ENCODE peak calls at places on chromosomes 2 and 18, in four cellular contexts. One of them, this sample, is unnamed. For H3K4me1, the result is how much of the 10 kb centered on the place peaks cover.

GRCh38 chr2:240355962-240356361 is 79.5 kb upstream of the GPC1 start:
- DNase-seq in GM23248: no peak
- DNase-seq in neuronal stem cell: no peak
- DNase-seq in A549: no peak
- DNase-seq in this sample: no peak

GRCh38 chr2:215772003-215772402 is 241.3 kb downstream of the MREG start:
- DNase-seq in neuronal stem cell: no peak
- DNase-seq in A549: peak
- DNase-seq in GM23248: peak
- DNase-seq in this sample: no peak

GRCh38 chr2:135685361-135685760 is 56.3 kb upstream of the UBXN4 start:
- DNase-seq in neuronal stem cell: no peak
- DNase-seq in A549: no peak
- DNase-seq in GM23248: peak
- DNase-seq in this sample: no peak

GRCh38 chr2:66748939-66749338 is 314.0 kb downstream of the MEIS1 start:
- DNase-seq in A549: no peak
- DNase-seq in GM23248: no peak
- DNase-seq in neuronal stem cell: no peak
- DNase-seq in this sample: no peak

GRCh38 chr18:3124822-3125221 is 94.9 kb downstream of the MYOM1 start:
- DNase-seq in GM23248: no peak
- DNase-seq in neuronal stem cell: no peak
- DNase-seq in A549: no peak
- DNase-seq in this sample: no peak

GRCh38 chr2:28833740-28834139 is 23.1 kb downstream of the SPDYA start:
- DNase-seq in GM23248: no peak
- DNase-seq in A549: no peak
- DNase-seq in neuronal stem cell: no peak
- DNase-seq in this sample: no peak

GRCh38 chr2:72988041-72988440 is 70.7 kb downstream of the EMX1 start:
- DNase-seq in neuronal stem cell: no peak
- DNase-seq in A549: no peak
- DNase-seq in GM23248: no peak
- DNase-seq in this sample: no peak

GRCh38 chr2:230640540-230641011 is 72.1 kb upstream of the CAB39 start:
- DNase-seq in GM23248: peak
- DNase-seq in neuronal stem cell: no peak
- DNase-seq in A549: peak
- DNase-seq in this sample: no peak

GRCh38 chr18:3447035-3447894 is 2.7 kb upstream of the TGIF1 start:
- DNase-seq in A549: no peak
- DNase-seq in GM23248: peak
- DNase-seq in neuronal stem cell: no peak
- DNase-seq in this sample: peak

GRCh38 chr18:77087391-77088141 is 45.0 kb downstream of the MBP start:
- DNase-seq in neuronal stem cell: peak
- DNase-seq in A549: no peak
- DNase-seq in GM23248: peak
- DNase-seq in this sample: peak

GRCh38 chr18:26745288-26745975 is 120.1 kb downstream of the AQP4 start:
- DNase-seq in GM23248: no peak
- DNase-seq in A549: peak
- DNase-seq in neuronal stem cell: no peak
- DNase-seq in this sample: no peak

GRCh38 chr2:219469186-219469724 is 29.4 kb upstream of the GMPPA start:
- DNase-seq in neuronal stem cell: no peak
- DNase-seq in A549: peak
- DNase-seq in GM23248: peak
- DNase-seq in this sample: no peak

GRCh38 chr2:121018136-121019057 is 266.6 kb downstream of the TFCP2L1 start:
- DNase-seq in neuronal stem cell: peak
- DNase-seq in GM23248: no peak
- DNase-seq in A549: no peak
- DNase-seq in this sample: no peak

GRCh38 chr2:44937688-44938240 is 3.7 kb upstream of the SIX3 start:
- DNase-seq in A549: peak
- DNase-seq in GM23248: peak
- DNase-seq in neuronal stem cell: peak
- DNase-seq in this sample: no peak

GRCh38 chr2:105597011-105597830 is 147.5 kb upstream of the NCK2 start:
- DNase-seq in neuronal stem cell: no peak
- DNase-seq in GM23248: no peak
- DNase-seq in A549: no peak
- DNase-seq in this sample: no peak

GRCh38 chr2:2075866-2076265 is 255.2 kb downstream of the MYT1L start:
- DNase-seq in neuronal stem cell: no peak
- DNase-seq in GM23248: no peak
- DNase-seq in A549: no peak
- DNase-seq in this sample: no peak

GRCh38 chr2:146414456-146414855 is 1430.4 kb upstream of the ACVR2A start:
- DNase-seq in A549: no peak
- DNase-seq in GM23248: no peak
- DNase-seq in neuronal stem cell: no peak
- DNase-seq in this sample: no peak

GRCh38 chr2:157839822-157840221 is 36.3 kb downstream of the ACVR1 start:
- DNase-seq in GM23248: no peak
- DNase-seq in neuronal stem cell: peak
- DNase-seq in A549: no peak
- DNase-seq in this sample: no peak

GRCh38 chr2:157839162-157839801 is 36.8 kb downstream of the ACVR1 start:
- DNase-seq in A549: no peak
- DNase-seq in GM23248: peak
- DNase-seq in neuronal stem cell: peak
- DNase-seq in this sample: no peak

GRCh38 chr2:157840568-157841156 is 35.5 kb downstream of the ACVR1 start:
- DNase-seq in neuronal stem cell: no peak
- DNase-seq in A549: no peak
- DNase-seq in GM23248: no peak
- DNase-seq in this sample: peak

GRCh38 chr2:157842106-157842879 is 33.8 kb downstream of the ACVR1 start:
- DNase-seq in GM23248: no peak
- DNase-seq in A549: no peak
- DNase-seq in neuronal stem cell: no peak
- DNase-seq in this sample: peak

DNA sequence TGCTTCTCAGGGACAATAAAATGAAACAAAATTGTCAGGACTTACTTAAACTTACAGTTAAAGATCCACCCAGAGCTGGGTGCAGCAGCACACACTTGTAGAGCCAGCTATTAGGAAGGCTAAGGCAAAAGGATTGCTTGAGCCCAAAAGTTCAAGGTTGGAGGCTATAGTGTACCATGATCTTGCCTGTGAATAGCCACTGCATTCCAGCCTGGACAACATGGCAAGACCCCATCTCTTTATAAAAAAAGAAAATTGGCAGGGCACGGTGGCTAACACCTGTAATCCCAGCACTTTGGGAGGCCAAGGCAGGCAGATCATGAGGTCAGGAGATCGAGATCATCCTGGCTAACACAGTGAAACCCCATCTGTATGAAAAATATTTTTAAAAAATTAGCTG is 34.6 kb downstream of the ACVR1 start:
- DNase-seq in GM23248: no peak
- DNase-seq in A549: no peak
- DNase-seq in neuronal stem cell: no peak
- DNase-seq in this sample: no peak
- H3K4me1 ChIP-seq in GM23248: under half
- H3K4me1 ChIP-seq in A549: under half
- H3K4me1 ChIP-seq in neuronal stem cell: under half
- H3K4me1 ChIP-seq in this sample: under half

GRCh38 chr2:38439807-38440300 is 62.8 kb upstream of the ATL2 start:
- DNase-seq in GM23248: no peak
- DNase-seq in A549: no peak
- DNase-seq in neuronal stem cell: no peak
- DNase-seq in this sample: no peak
- H3K4me1 ChIP-seq in GM23248: under half
- H3K4me1 ChIP-seq in A549: under half
- H3K4me1 ChIP-seq in neuronal stem cell: under half
- H3K4me1 ChIP-seq in this sample: under half

GRCh38 chr2:102053096-102053495 is 61.3 kb downstream of the IL1R2 start:
- DNase-seq in neuronal stem cell: no peak
- DNase-seq in A549: no peak
- DNase-seq in GM23248: no peak
- DNase-seq in this sample: no peak
- H3K4me1 ChIP-seq in neuronal stem cell: under half
- H3K4me1 ChIP-seq in A549: under half
- H3K4me1 ChIP-seq in GM23248: half or more
- H3K4me1 ChIP-seq in this sample: under half

GRCh38 chr2:237486819-237487448 is at the start of gene MLPH:
- DNase-seq in neuronal stem cell: peak
- DNase-seq in A549: peak
- DNase-seq in GM23248: peak
- DNase-seq in this sample: peak

GRCh38 chr2:237487496-237487895 is 445 bp downstream of the MLPH start:
- DNase-seq in neuronal stem cell: no peak
- DNase-seq in A549: no peak
- DNase-seq in GM23248: no peak
- DNase-seq in this sample: no peak

GRCh38 chr2:237485304-237485703 is 1.7 kb upstream of the MLPH start:
- DNase-seq in GM23248: peak
- DNase-seq in neuronal stem cell: no peak
- DNase-seq in A549: peak
- DNase-seq in this sample: no peak

GRCh38 chr2:237485844-237486243 is 1.2 kb upstream of the MLPH start:
- DNase-seq in neuronal stem cell: no peak
- DNase-seq in A549: peak
- DNase-seq in GM23248: no peak
- DNase-seq in this sample: no peak

DNA sequence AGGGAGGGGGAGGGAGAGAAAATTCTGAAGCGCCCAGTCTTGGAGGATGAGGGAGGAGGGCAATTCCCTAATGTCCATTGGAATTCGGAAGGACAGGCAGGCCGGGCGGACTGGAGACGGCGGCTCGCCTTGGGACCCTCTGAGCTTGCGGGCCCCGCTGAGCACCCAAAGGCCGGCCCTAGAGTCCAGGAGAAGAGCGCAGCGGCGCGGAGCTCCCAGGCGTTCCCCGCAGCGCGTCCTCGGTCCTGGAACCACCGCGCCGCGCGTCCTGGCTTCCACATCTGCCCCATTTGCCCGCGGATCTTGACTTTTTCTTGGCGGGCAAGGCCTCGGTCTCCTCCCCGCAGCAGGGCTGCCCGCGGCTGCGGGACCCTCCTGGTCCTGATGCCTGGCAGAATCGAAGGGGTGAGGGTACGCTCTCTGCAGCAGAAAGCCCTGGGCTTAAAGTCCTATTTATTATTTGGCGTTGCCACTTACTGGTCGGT is 675 bp upstream of the MLPH start:
- DNase-seq in A549: peak
- DNase-seq in GM23248: peak
- DNase-seq in neuronal stem cell: no peak
- DNase-seq in this sample: no peak
- H3K4me1 ChIP-seq in A549: half or more
- H3K4me1 ChIP-seq in GM23248: under half
- H3K4me1 ChIP-seq in neuronal stem cell: under half
- H3K4me1 ChIP-seq in this sample: under half